ENCODE peak calls at places on chromosomes 5 and 9, in nine cellular contexts. W, H, S, U, K, Q, L, C and N are unnamed samples.

GRCh38 chr9:134852906-134853654 is 27.5 kb upstream of the FCN2 start:
- DNase-seq in W (no peak), H (no peak), S (no peak), U (no peak), K (no peak), Q (no peak), L (no peak), C (no peak), N (no peak)

GRCh38 chr9:136582977-136583735 is 37.3 kb upstream of the NOTCH1 start:
- DNase-seq in W (no peak), H (no peak), S (no peak), U (no peak), K (no peak), Q (no peak), L (peak), C (no peak), N (no peak)

GRCh38 chr9:137149367-137149766 is 10.4 kb downstream of the GRIN1 start:
- DNase-seq in W (no peak), H (no peak), S (no peak), U (no peak), K (no peak), Q (no peak), L (peak), C (no peak), N (no peak)

GRCh38 chr5:83340511-83340918 is 131.0 kb upstream of the VCAN start:
- DNase-seq in W (no peak), H (no peak), S (peak), U (no peak), K (no peak), Q (no peak), L (no peak), C (no peak), N (no peak)

GRCh38 chr5:138504799-138505198 is 38.2 kb downstream of the ETF1 start:
- DNase-seq in W (no peak), H (no peak), S (peak), U (no peak), K (peak), Q (no peak), L (no peak), C (no peak), N (no peak)

GRCh38 chr5:39712316-39713223 is 287.8 kb upstream of the DAB2 start:
- DNase-seq in W (no peak), H (no peak), S (no peak), U (no peak), K (no peak), Q (no peak), L (no peak), C (no peak), N (no peak)

GRCh38 chr5:78544531-78545200 is 103.9 kb downstream of the LHFPL2 start:
- DNase-seq in W (no peak), H (peak), S (no peak), U (no peak), K (no peak), Q (no peak), L (no peak), C (no peak), N (no peak)

GRCh38 chr9:124771867-124772621 is 933 bp upstream of the NR6A1 start:
- DNase-seq in W (no peak), H (no peak), S (peak), U (peak), K (peak), Q (peak), L (peak), C (peak), N (no peak)

GRCh38 chr5:98470747-98471146 is 302.7 kb upstream of the RGMB start:
- DNase-seq in W (no peak), H (no peak), S (no peak), U (no peak), K (no peak), Q (no peak), L (no peak), C (no peak), N (no peak)

GRCh38 chr5:149730620-149731331 is 666 bp downstream of the PPARGC1B start:
- DNase-seq in W (no peak), H (no peak), S (peak), U (peak), K (peak), Q (no peak), L (peak), C (peak), N (no peak)

GRCh38 chr5:132055808-132056609 is 4.4 kb upstream of the IL3 start:
- DNase-seq in W (no peak), H (no peak), S (no peak), U (no peak), K (no peak), Q (no peak), L (peak), C (peak), N (peak)

GRCh38 chr9:100170085-100170484 is 71.0 kb downstream of the INVS start:
- DNase-seq in W (no peak), H (no peak), S (peak), U (no peak), K (no peak), Q (no peak), L (no peak), C (no peak), N (no peak)

GRCh38 chr5:169979871-169980270 is 424 bp downstream of the INSYN2B start:
- DNase-seq in W (no peak), H (no peak), S (no peak), U (no peak), K (no peak), Q (no peak), L (no peak), C (no peak), N (no peak)

GRCh38 chr5:32115985-32116384 is 58.1 kb downstream of the GOLPH3 start:
- DNase-seq in W (no peak), H (no peak), S (no peak), U (no peak), K (no peak), Q (no peak), L (no peak), C (no peak), N (no peak)

GRCh38 chr5:10288600-10289213 is 19.0 kb downstream of the CMBL start:
- DNase-seq in W (no peak), H (no peak), S (peak), U (no peak), K (peak), Q (no peak), L (peak), C (peak), N (no peak)

GRCh38 chr9:132042324-132042723 is 37.3 kb downstream of the MED27 start:
- DNase-seq in W (peak), H (peak), S (peak), U (no peak), K (no peak), Q (peak), L (no peak), C (no peak), N (no peak)

GRCh38 chr5:178247481-178248456 is 15.2 kb upstream of the PHYKPL start:
- DNase-seq in W (no peak), H (no peak), S (no peak), U (no peak), K (no peak), Q (no peak), L (no peak), C (no peak), N (no peak)

GRCh38 chr5:159732220-159732619 is 184.1 kb upstream of the ADRA1B start:
- DNase-seq in W (no peak), H (no peak), S (no peak), U (no peak), K (no peak), Q (no peak), L (no peak), C (no peak), N (no peak)

GRCh38 chr5:37816883-37817282 is 23.0 kb downstream of the GDNF start:
- DNase-seq in W (no peak), H (no peak), S (no peak), U (no peak), K (no peak), Q (no peak), L (no peak), C (no peak), N (no peak)

GRCh38 chr9:4490705-4491620 is 695 bp downstream of the SLC1A1 start:
- DNase-seq in W (no peak), H (no peak), S (no peak), U (peak), K (no peak), Q (no peak), L (no peak), C (peak), N (no peak)

GRCh38 chr5:172642046-172642409 is 965 bp downstream of the NEURL1B start:
- DNase-seq in W (no peak), H (no peak), S (no peak), U (no peak), K (no peak), Q (no peak), L (no peak), C (no peak), N (no peak)

GRCh38 chr9:120839146-120839545 is 3.6 kb downstream of the PSMD5 start:
- DNase-seq in W (no peak), H (no peak), S (no peak), U (no peak), K (no peak), Q (no peak), L (no peak), C (no peak), N (no peak)

GRCh38 chr9:120841930-120842684 is 615 bp downstream of the PSMD5 start:
- DNase-seq in W (no peak), H (no peak), S (peak), U (no peak), K (peak), Q (no peak), L (no peak), C (no peak), N (no peak)

GRCh38 chr9:120845255-120845654 is 2.5 kb upstream of the PSMD5 start:
- DNase-seq in W (no peak), H (no peak), S (no peak), U (no peak), K (no peak), Q (no peak), L (no peak), C (no peak), N (no peak)

GRCh38 chr9:120846251-120846869 is 3.6 kb upstream of the PSMD5 start:
- DNase-seq in W (no peak), H (no peak), S (no peak), U (no peak), K (no peak), Q (no peak), L (no peak), C (no peak), N (no peak)

GRCh38 chr9:120842685-120843485 is at the start of gene PSMD5:
- DNase-seq in W (peak), H (peak), S (peak), U (peak), K (peak), Q (peak), L (peak), C (peak), N (peak)
- TF ChIP-seq CTCF in W (no peak), H (no peak), S (no peak), U (no peak), K (peak), Q (no peak), L (no peak), C (no peak), N (no peak)

GRCh38 chr9:10366171-10366779 is 246.5 kb downstream of the PTPRD start:
- DNase-seq in W (no peak), H (no peak), S (peak), U (peak), K (peak), Q (peak), L (no peak), C (peak), N (no peak)
- TF ChIP-seq CTCF in W (no peak), H (peak), S (peak), U (peak), K (peak), Q (no peak), L (peak), C (peak), N (peak)

GRCh38 chr9:29966247-29966646 is 2393.0 kb upstream of the C9orf72 start:
- DNase-seq in W (no peak), H (no peak), S (peak), U (no peak), K (no peak), Q (no peak), L (no peak), C (no peak), N (no peak)
- TF ChIP-seq CTCF in W (no peak), H (no peak), S (no peak), U (no peak), K (no peak), Q (no peak), L (no peak), C (no peak), N (no peak)

GRCh38 chr5:61603211-61603908 is 271.3 kb downstream of the ZSWIM6 start:
- DNase-seq in W (no peak), H (no peak), S (peak), U (no peak), K (peak), Q (no peak), L (no peak), C (no peak), N (no peak)
- TF ChIP-seq CTCF in W (no peak), H (no peak), S (no peak), U (no peak), K (no peak), Q (no peak), L (no peak), C (no peak), N (no peak)

GRCh38 chr9:3468407-3469205 is 57.2 kb downstream of the RFX3 start:
- DNase-seq in W (no peak), H (no peak), S (no peak), U (no peak), K (no peak), Q (no peak), L (no peak), C (no peak), N (no peak)

GRCh38 chr9:3477236-3477834 is 48.5 kb downstream of the RFX3 start:
- DNase-seq in W (no peak), H (no peak), S (no peak), U (no peak), K (no peak), Q (no peak), L (no peak), C (no peak), N (no peak)

GRCh38 chr9:3474821-3475220 is 51.0 kb downstream of the RFX3 start:
- DNase-seq in W (no peak), H (no peak), S (no peak), U (no peak), K (no peak), Q (no peak), L (no peak), C (no peak), N (no peak)

GRCh38 chr9:3475300-3476020 is 50.3 kb downstream of the RFX3 start:
- DNase-seq in W (no peak), H (no peak), S (peak), U (no peak), K (no peak), Q (no peak), L (peak), C (no peak), N (peak)

DNA sequence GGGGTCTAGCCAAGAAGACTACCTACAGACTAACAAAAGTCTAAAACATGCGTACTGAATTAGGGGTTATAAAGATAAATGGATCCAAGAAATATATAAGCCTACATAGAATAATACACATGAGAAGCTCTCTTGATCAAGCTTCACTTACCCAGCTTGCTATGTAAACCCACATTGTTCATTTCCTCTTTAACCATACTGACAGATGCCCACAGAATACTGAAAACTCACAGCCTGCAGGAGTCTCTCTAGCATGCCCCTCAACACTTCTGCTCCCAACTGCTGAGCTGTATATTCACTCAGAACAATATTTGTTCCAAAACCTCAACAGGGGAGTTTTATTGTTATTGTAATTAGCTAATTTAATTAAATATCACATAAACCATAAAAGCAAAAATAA is 52.4 kb downstream of the RFX3 start:
- DNase-seq in W (no peak), H (no peak), S (no peak), U (no peak), K (no peak), Q (no peak), L (no peak), C (no peak), N (no peak)
- TF ChIP-seq CTCF in W (no peak), H (no peak), S (no peak), U (no peak), K (no peak), Q (no peak), L (no peak), C (no peak), N (no peak)